ENCODE peak calls at places on chromosomes 3 and 15, in four cellular contexts. W is uterus; Q is EL; F is stimulated activated CD4-positive, alpha-beta T cell treated with anti-CD3 and anti-CD28 coated beads, Interleukin-15, amount 100 ng/mL, for 1 hour. H is an unnamed sample.

GRCh38 chr3:195045481-195045880 is 225.5 kb downstream of the XXYLT1 start:
- DNase-seq in W (peak; percentile 6), Q (no peak), F (no peak), H (no peak)

GRCh38 chr3:52310861-52311566 is 5.1 kb upstream of the DNAH1 start:
- DNase-seq in W (no peak), Q (no peak), F (peak; percentile 10), H (peak; percentile 40)

GRCh38 chr3:95813261-95813660 is 1001.1 kb upstream of the EPHA6 start:
- DNase-seq in W (no peak), Q (no peak), F (no peak), H (no peak)

GRCh38 chr3:184352897-184353545 is 8.4 kb downstream of the CLCN2 start:
- DNase-seq in W (no peak), Q (no peak), F (no peak), H (no peak)

GRCh38 chr3:65597225-65597951 is 441.3 kb downstream of the MAGI1 start:
- DNase-seq in W (no peak), Q (peak; percentile 39), F (no peak), H (no peak)

GRCh38 chr3:141875374-141875892 is 1.0 kb upstream of the ATP1B3 start:
- DNase-seq in W (peak; percentile 82), Q (peak; percentile 83), F (peak; percentile 70), H (peak; percentile 69)

GRCh38 chr3:173553635-173554280 is 156.2 kb downstream of the NLGN1 start:
- DNase-seq in W (no peak), Q (peak; percentile 48), F (no peak), H (no peak)

GRCh38 chr3:37779289-37780152 is 82.2 kb upstream of the CTDSPL start:
- DNase-seq in W (no peak), Q (peak; percentile 69), F (no peak), H (no peak)

GRCh38 chr15:95059346-95059905 is 828.1 kb downstream of the MCTP2 start:
- DNase-seq in W (no peak), Q (no peak), F (no peak), H (no peak)

GRCh38 chr15:96253137-96253747 is 77.3 kb upstream of the NR2F2 start:
- DNase-seq in W (no peak), Q (no peak), F (no peak), H (no peak)

GRCh38 chr3:46989146-46989810 is 9.8 kb downstream of the NBEAL2 start:
- DNase-seq in W (no peak), Q (no peak), F (no peak), H (no peak)

GRCh38 chr15:67361100-67361499 is 106.5 kb downstream of the IQCH start:
- DNase-seq in W (no peak), Q (no peak), F (no peak), H (no peak)

GRCh38 chr3:129441782-129442181 is 1.8 kb downstream of the IFT122 start:
- DNase-seq in W (no peak), Q (peak; percentile 56), F (no peak), H (no peak)

GRCh38 chr3:13332740-13333139 is 87.4 kb downstream of the NUP210 start:
- DNase-seq in W (no peak), Q (no peak), F (no peak), H (no peak)

GRCh38 chr15:81182746-81183402 is 13.8 kb upstream of the IL16 start:
- DNase-seq in W (no peak), Q (no peak), F (no peak), H (no peak)

GRCh38 chr3:100486808-100487207 is 5.6 kb upstream of the TMEM45A start:
- DNase-seq in W (no peak), Q (no peak), F (no peak), H (no peak)

GRCh38 chr3:165852150-165852549 is 14.9 kb upstream of the BCHE start:
- DNase-seq in W (no peak), Q (no peak), F (no peak), H (no peak)

GRCh38 chr15:26875476-26875850 is 8.6 kb downstream of the GABRA5 start:
- DNase-seq in W (no peak), Q (no peak), F (no peak), H (no peak)

GRCh38 chr15:66840615-66841014 is 138.6 kb downstream of the SMAD6 start:
- DNase-seq in W (no peak), Q (no peak), F (no peak), H (no peak)

GRCh38 chr3:196169836-196170240 is 41.4 kb downstream of the ZDHHC19 start:
- DNase-seq in W (no peak), Q (no peak), F (no peak), H (no peak)

GRCh38 chr3:157533298-157533870 is 30.2 kb upstream of the VEPH1 start:
- DNase-seq in W (no peak), Q (peak; percentile 90), F (no peak), H (no peak)

GRCh38 chr3:112338021-112338726 is 5.2 kb downstream of the CD200 start:
- DNase-seq in W (no peak), Q (no peak), F (no peak), H (no peak)

GRCh38 chr15:66240240-66240842 is 13.2 kb downstream of the MEGF11 start:
- DNase-seq in W (no peak), Q (no peak), F (no peak), H (no peak)

GRCh38 chr3:133893683-133894333 is 1.9 kb downstream of the RAB6B start:
- DNase-seq in W (no peak), Q (no peak), F (no peak), H (no peak)

GRCh38 chr15:100116416-100117190 is 225.2 kb downstream of the ADAMTS17 start:
- DNase-seq in W (peak; percentile 49), Q (no peak), F (no peak), H (no peak)

GRCh38 chr3:195072916-195073564 is 197.9 kb downstream of the XXYLT1 start:
- DNase-seq in W (no peak), Q (no peak), F (no peak), H (no peak)

GRCh38 chr3:15325228-15325627 is 7.2 kb downstream of the SH3BP5 start:
- DNase-seq in W (peak; percentile 59), Q (peak; percentile 83), F (no peak), H (no peak)

GRCh38 chr3:65979152-65979551 is 59.6 kb downstream of the MAGI1 start:
- DNase-seq in W (no peak), Q (peak; percentile 85), F (no peak), H (no peak)

GRCh38 chr3:29755416-29755815 is 474.5 kb downstream of the RBMS3 start:
- DNase-seq in W (no peak), Q (no peak), F (no peak), H (no peak)

GRCh38 chr3:24156466-24156865 is 211.4 kb downstream of the NR1D2 start:
- DNase-seq in W (no peak), Q (peak; percentile 96), F (no peak), H (no peak)

GRCh38 chr3:159964166-159964973 is 24.3 kb upstream of the IL12A start:
- DNase-seq in W (no peak), Q (peak; percentile 85), F (no peak), H (no peak)

GRCh38 chr3:169764164-169764452 is 752 bp downstream of the TERC start:
- DNase-seq in W (no peak), Q (no peak), F (no peak), H (no peak)

GRCh38 chr15:91852741-91853500 is 587 bp upstream of the SLCO3A1 start:
- DNase-seq in W (peak; percentile 73), Q (peak; percentile 60), F (peak; percentile 69), H (peak; percentile 11)

GRCh38 chr3:17623464-17623863 is 119.0 kb downstream of the TBC1D5 start:
- DNase-seq in W (no peak), Q (no peak), F (no peak), H (no peak)

H was measured in memory B cell.